ENCODE peak calls at places on chromosomes 13 and 19, in ten cellular contexts. G, V, I, M, R, W, T, A, Z and K are unnamed samples.

GRCh38 chr13:69903081-69903480 is 204.5 kb upstream of the ATXN8OS start:
- DNase-seq in Z (no peak), V (no peak), I (no peak), A (no peak), W (no peak), M (no peak), G (no peak), T (no peak), R (no peak), K (no peak)

GRCh38 chr13:80577951-80578670 is 237.2 kb upstream of the SPRY2 start:
- DNase-seq in I (no peak), A (no peak), Z (no peak), V (no peak), T (peak; percentile 12), W (no peak), R (no peak), G (no peak), M (peak; percentile 62), K (no peak)

GRCh38 chr13:51849145-51850101 is 4.4 kb upstream of the TMEM272 start:
- DNase-seq in W (no peak), T (peak; percentile 14), A (no peak), G (peak; percentile 30), R (peak; percentile 59), Z (no peak), I (no peak), M (no peak), V (no peak), K (peak; percentile 46)

GRCh38 chr19:58499021-58499927 is 12.5 kb downstream of the SLC27A5 start:
- DNase-seq in Z (peak; percentile 99), G (peak; percentile 98), R (peak; percentile 99), V (peak; percentile 100), W (peak; percentile 99), M (peak; percentile 99), A (peak; percentile 99), I (peak; percentile 89), T (peak; percentile 100), K (peak; percentile 84)

GRCh38 chr13:33633701-33634525 is 184.0 kb upstream of the RFC3 start:
- DNase-seq in Z (no peak), R (no peak), M (no peak), T (peak; percentile 30), W (no peak), A (no peak), V (no peak), I (no peak), G (peak; percentile 40), K (no peak)

GRCh38 chr13:50866817-50867640 is 23.5 kb upstream of the DLEU7 start:
- DNase-seq in R (no peak), W (no peak), M (no peak), T (no peak), A (no peak), I (no peak), Z (no peak), G (no peak), V (no peak), K (no peak)

GRCh38 chr13:76783798-76784197 is 102.4 kb downstream of the KCTD12 start:
- DNase-seq in W (peak; percentile 42), Z (no peak), G (no peak), M (no peak), I (no peak), V (no peak), A (no peak), T (no peak), R (no peak), K (no peak)

GRCh38 chr19:48480151-48480475 is 10.9 kb downstream of the CYTH2 start:
- DNase-seq in W (no peak), T (no peak), I (no peak), A (peak; percentile 50), R (no peak), M (peak; percentile 82), G (no peak), V (peak; percentile 62), Z (peak; percentile 49), K (no peak)

GRCh38 chr13:29362849-29363604 is 232.5 kb downstream of the SLC7A1 start:
- DNase-seq in V (peak; percentile 42), W (no peak), T (peak; percentile 45), R (peak; percentile 57), G (peak; percentile 44), A (no peak), Z (peak; percentile 30), I (peak; percentile 13), M (no peak), K (peak; percentile 26)

GRCh38 chr13:79988573-79988972 is 352.4 kb downstream of the SPRY2 start:
- DNase-seq in G (peak; percentile 83), M (no peak), Z (peak; percentile 37), W (no peak), V (no peak), A (no peak), R (no peak), I (no peak), T (no peak), K (no peak)

GRCh38 chr13:99661791-99662190 is 160.5 kb downstream of the TM9SF2 start:
- DNase-seq in T (no peak), G (no peak), W (no peak), R (no peak), V (no peak), Z (no peak), A (no peak), M (no peak), I (no peak), K (no peak)

GRCh38 chr13:87123987-87124784 is 547.0 kb upstream of the SLITRK5 start:
- DNase-seq in I (no peak), Z (no peak), R (peak; percentile 1), W (no peak), T (peak; percentile 62), G (peak; percentile 100), A (no peak), V (peak; percentile 3), M (no peak), K (peak; percentile 70)

GRCh38 chr13:100394005-100394695 is 194.4 kb downstream of the GGACT start:
- DNase-seq in W (no peak), G (peak; percentile 92), T (peak; percentile 9), R (no peak), V (no peak), A (no peak), I (peak; percentile 51), M (no peak), Z (no peak), K (peak; percentile 20)

GRCh38 chr19:23787106-23787505 is 28.4 kb upstream of the ZNF681 start:
- DNase-seq in R (no peak), T (no peak), V (no peak), A (no peak), Z (no peak), M (no peak), I (no peak), G (peak; percentile 1), W (no peak), K (no peak)

DNA sequence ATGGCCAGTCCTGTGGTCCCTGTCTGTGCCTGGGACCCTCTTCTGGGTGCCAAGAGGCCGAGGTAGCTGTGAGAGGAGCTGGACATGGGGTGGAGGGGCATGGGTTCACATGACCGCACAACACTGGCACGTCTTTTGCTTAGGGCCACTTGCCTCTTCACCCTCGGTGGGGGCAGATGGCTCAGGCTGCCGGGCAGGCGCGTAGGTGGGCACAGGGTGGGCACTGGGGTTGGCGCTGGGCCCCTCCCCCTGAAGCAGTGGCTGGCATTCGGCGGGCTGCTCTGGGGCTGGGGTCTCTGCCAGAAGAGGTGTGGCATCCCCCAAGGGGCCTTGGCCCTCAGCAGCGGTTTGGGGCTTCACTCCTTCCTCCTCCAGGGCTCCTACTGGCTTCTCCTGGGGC is 8.4 kb downstream of the PALM3 start:
- DNase-seq in W (no peak), R (peak; percentile 5), I (no peak), A (no peak), Z (no peak), V (no peak), T (no peak), M (no peak), G (no peak), K (no peak)
- TF ChIP-seq POLR2A in W (no peak), R (no peak), I (no peak), A (no peak), Z (no peak), V (no peak), T (no peak), M (no peak), G (no peak), K (no peak)

GRCh38 chr19:50804420-50805272 is 14.4 kb downstream of the ACP4 start:
- DNase-seq in M (peak; percentile 98), R (peak; percentile 98), Z (peak; percentile 98), V (peak; percentile 99), A (peak; percentile 96), G (peak; percentile 99), W (peak; percentile 98), I (peak; percentile 91), T (peak; percentile 100), K (peak; percentile 97)
- TF ChIP-seq POLR2A in M (no peak), R (peak; percentile 99), Z (no peak), V (peak; percentile 88), A (peak; percentile 60), G (peak; percentile 99), W (no peak), I (peak; percentile 97), T (peak; percentile 97), K (peak; percentile 84)

GRCh38 chr19:39970674-39971379 is at the start of gene PSMC4:
- DNase-seq in A (peak; percentile 97), W (peak; percentile 98), G (peak; percentile 99), R (peak; percentile 96), I (peak; percentile 99), Z (peak; percentile 99), T (peak; percentile 100), V (peak; percentile 99), M (peak; percentile 99), K (peak; percentile 98)
- TF ChIP-seq POLR2A in A (peak; percentile 92), W (peak; percentile 60), G (peak; percentile 95), R (peak; percentile 94), I (peak; percentile 97), Z (no peak), T (peak; percentile 81), V (peak; percentile 92), M (peak; percentile 88), K (peak; percentile 89)

GRCh38 chr19:55674841-55675660 is at the start of gene EPN1:
- DNase-seq in V (peak; percentile 98), A (peak; percentile 95), W (peak; percentile 91), Z (peak; percentile 98), G (peak; percentile 96), I (peak; percentile 74), T (peak; percentile 98), R (peak; percentile 97), M (peak; percentile 98), K (peak; percentile 100)
- TF ChIP-seq POLR2A in V (peak; percentile 31), A (peak; percentile 57), W (no peak), Z (no peak), G (peak; percentile 38), I (peak; percentile 72), T (no peak), R (peak; percentile 84), M (peak; percentile 50), K (peak; percentile 71)

GRCh38 chr19:53394974-53395839 is at the start of gene ZNF765:
- DNase-seq in R (peak; percentile 93), G (peak; percentile 85), I (peak; percentile 55), A (peak; percentile 85), W (peak; percentile 92), M (peak; percentile 98), V (peak; percentile 95), T (peak; percentile 93), Z (peak; percentile 97), K (peak; percentile 92)
- TF ChIP-seq POLR2A in R (peak; percentile 87), G (peak; percentile 56), I (peak; percentile 85), A (peak; percentile 51), W (peak; percentile 69), M (peak; percentile 79), V (peak; percentile 81), T (peak; percentile 74), Z (no peak), K (peak; percentile 81)